ENCODE peak calls at places on chromosomes 12 and 14, in eight cellular contexts. O is heart right ventricle; M is thoracic aorta; T is tibial nerve; Q is transverse colon; U is CD8-positive, alpha-beta memory T cell; J is mesendoderm; V is uterus. E is an unnamed sample.

GRCh38 chr12:93746572-93747168 is 69.5 kb downstream of the CRADD start:
- DNase-seq in O (no peak), M (no peak), T (no peak), Q (no peak), U (no peak), J (no peak), V (no peak), E (no peak)

GRCh38 chr14:73231874-73232851 is 5.1 kb upstream of the PAPLN start:
- DNase-seq in O (no peak), M (no peak), T (peak; percentile 10), Q (no peak), U (no peak), J (peak; percentile 81), V (no peak), E (no peak)

GRCh38 chr12:78970041-78970440 is 105.5 kb downstream of the SYT1 start:
- DNase-seq in O (no peak), M (no peak), T (no peak), Q (no peak), U (no peak), J (no peak), V (no peak), E (no peak)

GRCh38 chr14:47438650-47439140 is 236.7 kb downstream of the MDGA2 start:
- DNase-seq in O (no peak), M (no peak), T (no peak), Q (no peak), U (no peak), J (peak; percentile 74), V (no peak), E (no peak)

GRCh38 chr12:16972923-16973770 is 367.2 kb upstream of the LMO3 start:
- DNase-seq in O (no peak), M (no peak), T (no peak), Q (no peak), U (no peak), J (no peak), V (no peak), E (no peak)

GRCh38 chr12:2057793-2058408 is 5.1 kb downstream of the CACNA1C start:
- DNase-seq in O (no peak), M (no peak), T (no peak), Q (no peak), U (no peak), J (no peak), V (no peak), E (no peak)

GRCh38 chr12:68271346-68271745 is 17.9 kb upstream of the IL22 start:
- DNase-seq in O (no peak), M (no peak), T (no peak), Q (no peak), U (no peak), J (no peak), V (no peak), E (no peak)

GRCh38 chr14:66038214-66038977 is 447.8 kb upstream of the CCDC196 start:
- DNase-seq in O (no peak), M (no peak), T (no peak), Q (peak; percentile 11), U (no peak), J (peak; percentile 38), V (peak; percentile 17), E (no peak)

GRCh38 chr14:36516719-36517241 is 3.3 kb downstream of the NKX2-1 start:
- DNase-seq in O (no peak), M (no peak), T (no peak), Q (no peak), U (no peak), J (peak; percentile 14), V (no peak), E (no peak)

GRCh38 chr12:64395739-64396138 is 5.2 kb upstream of the C12orf56 start:
- DNase-seq in O (no peak), M (no peak), T (no peak), Q (no peak), U (no peak), J (no peak), V (no peak), E (no peak)

GRCh38 chr12:124289634-124290600 is 5.0 kb upstream of the RFLNA start:
- DNase-seq in O (peak; percentile 29), M (no peak), T (no peak), Q (no peak), U (no peak), J (no peak), V (no peak), E (no peak)

GRCh38 chr14:44963775-44964380 is 1.9 kb downstream of the TOGARAM1 start:
- DNase-seq in O (peak; percentile 28), M (no peak), T (no peak), Q (no peak), U (no peak), J (peak; percentile 57), V (no peak), E (no peak)

GRCh38 chr14:69592923-69593677 is 18.3 kb upstream of the SUSD6 start:
- DNase-seq in O (peak; percentile 34), M (no peak), T (peak; percentile 46), Q (no peak), U (no peak), J (no peak), V (peak; percentile 69), E (no peak)

GRCh38 chr14:52422650-52423356 is 108.7 kb downstream of the PTGER2 start:
- DNase-seq in O (no peak), M (no peak), T (no peak), Q (no peak), U (no peak), J (no peak), V (no peak), E (no peak)

GRCh38 chr12:98686603-98687002 is 41.5 kb downstream of the APAF1 start:
- DNase-seq in O (no peak), M (no peak), T (no peak), Q (no peak), U (no peak), J (no peak), V (no peak), E (no peak)

GRCh38 chr14:72965249-72965648 is 39.0 kb downstream of the DCAF4 start:
- DNase-seq in O (no peak), M (no peak), T (no peak), Q (no peak), U (no peak), J (no peak), V (no peak), E (no peak)

GRCh38 chr14:68243441-68244010 is 423.9 kb downstream of the RAD51B start:
- DNase-seq in O (no peak), M (no peak), T (no peak), Q (no peak), U (no peak), J (no peak), V (no peak), E (no peak)

GRCh38 chr14:68241862-68242490 is 422.4 kb downstream of the RAD51B start:
- DNase-seq in O (no peak), M (no peak), T (no peak), Q (no peak), U (no peak), J (no peak), V (no peak), E (no peak)

GRCh38 chr14:68246074-68246980 is 426.7 kb downstream of the RAD51B start:
- DNase-seq in O (peak; percentile 16), M (no peak), T (no peak), Q (no peak), U (no peak), J (peak; percentile 49), V (no peak), E (no peak)

GRCh38 chr14:68245146-68246073 is 425.8 kb downstream of the RAD51B start:
- DNase-seq in O (peak; percentile 72), M (no peak), T (no peak), Q (no peak), U (no peak), J (no peak), V (peak; percentile 54), E (no peak)

GRCh38 chr14:68244272-68244975 is 424.8 kb downstream of the RAD51B start:
- DNase-seq in O (no peak), M (no peak), T (no peak), Q (no peak), U (no peak), J (no peak), V (no peak), E (no peak)
- H3K4me1 ChIP-seq in O (peaks cover 76% of the 10 kb centered on the region), M (peaks cover 38% of the 10 kb centered on the region), T (peaks cover 64% of the 10 kb centered on the region), Q (peaks cover 100% of the 10 kb centered on the region), U (peaks cover 6% of the 10 kb centered on the region), J (no peaks in the 10 kb centered on the region), V (peaks cover 34% of the 10 kb centered on the region), E (peaks cover 6% of the 10 kb centered on the region)

DNA sequence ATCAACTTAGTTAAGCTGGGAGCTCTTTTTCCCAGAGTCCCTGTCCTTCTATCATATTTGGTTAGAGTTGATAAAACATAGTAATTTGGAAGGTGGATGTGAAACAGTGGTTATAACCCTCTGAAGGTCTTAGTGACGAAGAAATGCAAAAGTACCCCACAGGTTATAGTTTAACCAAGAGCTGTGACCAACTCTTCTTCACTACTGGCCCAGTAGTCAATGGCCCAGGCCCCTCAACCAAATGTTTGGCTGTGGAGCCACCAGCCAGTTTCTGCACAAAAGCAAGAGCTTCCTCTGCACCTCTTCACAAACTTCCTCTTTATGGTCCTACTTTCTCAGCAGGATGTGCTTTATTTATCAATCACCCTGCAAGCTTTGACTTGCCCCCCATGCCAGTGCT is 132.6 kb downstream of the BMP4 start:
- DNase-seq in O (no peak), M (no peak), T (no peak), Q (no peak), U (no peak), J (no peak), V (no peak), E (no peak)
- H3K4me1 ChIP-seq in O (no peaks in the 10 kb centered on the region), M (no peaks in the 10 kb centered on the region), T (no peaks in the 10 kb centered on the region), Q (no peaks in the 10 kb centered on the region), U (no peaks in the 10 kb centered on the region), J (no peaks in the 10 kb centered on the region), V (no peaks in the 10 kb centered on the region), E (no peaks in the 10 kb centered on the region)

DNA sequence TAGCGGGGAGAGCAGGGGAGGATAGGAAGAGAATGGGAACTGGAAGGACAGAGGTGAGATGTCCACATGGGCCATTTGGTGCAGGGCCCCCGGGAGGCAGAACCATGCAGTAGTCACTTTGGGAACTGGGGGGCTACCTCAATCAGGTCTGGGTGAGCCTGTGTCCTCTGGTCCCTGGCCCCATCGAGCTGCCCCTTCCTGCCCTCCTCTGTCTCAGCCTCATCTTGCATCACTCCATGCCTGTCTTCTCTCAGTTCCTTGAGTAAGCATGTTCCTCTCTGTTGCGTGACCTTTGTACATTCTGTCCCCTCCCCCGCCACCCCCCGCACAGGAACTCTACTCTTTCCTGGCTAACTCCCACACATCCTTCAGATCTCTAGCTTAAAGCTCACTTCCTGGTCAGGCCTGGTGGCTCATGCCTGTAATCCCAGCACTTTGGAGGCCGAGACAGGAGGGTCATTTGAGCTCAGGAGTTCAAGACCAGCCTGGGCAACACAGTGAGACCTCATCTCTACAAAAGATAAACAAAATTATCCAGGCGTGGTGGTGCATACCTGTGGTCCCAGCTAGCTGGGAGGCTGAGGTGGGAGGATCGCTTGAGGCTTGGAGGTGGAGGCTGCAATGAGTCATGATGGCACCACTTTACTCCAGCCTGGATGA is 23.2 kb downstream of the FOS start:
- DNase-seq in O (no peak), M (no peak), T (no peak), Q (peak; percentile 59), U (no peak), J (no peak), V (no peak), E (no peak)
- H3K4me1 ChIP-seq in O (peaks cover 17% of the 10 kb centered on the region), M (no peaks in the 10 kb centered on the region), T (peaks cover 50% of the 10 kb centered on the region), Q (peaks cover 23% of the 10 kb centered on the region), U (no peaks in the 10 kb centered on the region), J (peaks cover 5% of the 10 kb centered on the region), V (no peaks in the 10 kb centered on the region), E (no peaks in the 10 kb centered on the region)

DNA sequence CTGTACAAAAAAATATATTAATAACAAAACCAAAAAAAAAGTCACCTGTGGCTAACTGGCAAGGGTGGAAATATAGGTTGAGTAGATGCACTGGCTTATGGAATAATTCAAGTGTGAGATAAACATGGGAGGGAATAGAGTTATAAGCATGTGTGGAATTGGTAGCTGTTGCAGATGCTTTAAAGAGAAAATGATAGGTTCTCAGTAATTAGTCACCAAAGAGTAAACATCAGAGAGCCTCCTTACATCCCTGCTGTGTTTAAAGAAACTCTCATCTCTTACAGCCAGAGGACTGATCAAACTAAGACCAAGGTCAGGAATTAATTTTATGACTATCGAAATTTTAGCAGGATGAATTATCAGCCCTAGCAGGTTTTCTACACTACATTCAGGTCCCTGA is 70.5 kb downstream of the EGLN3 start:
- DNase-seq in O (no peak), M (no peak), T (no peak), Q (no peak), U (no peak), J (no peak), V (no peak), E (no peak)
- H3K4me1 ChIP-seq in O (no peaks in the 10 kb centered on the region), M (no peaks in the 10 kb centered on the region), T (no peaks in the 10 kb centered on the region), Q (no peaks in the 10 kb centered on the region), U (no peaks in the 10 kb centered on the region), J (no peaks in the 10 kb centered on the region), V (no peaks in the 10 kb centered on the region), E (no peaks in the 10 kb centered on the region)